ENCODE peak calls at places on chromosomes 13 and 19, in eight cellular contexts. R is HAP-1, U is SK-N-SH, E is aorta, T is body of pancreas, X is mucosa of descending colon, I is small intestine, P is transverse colon. C is an unnamed sample. For H3K36me3 and H3K9me3, the result is how much of the 10 kb centered on the place peaks cover.

GRCh38 chr19:19643158-19644053 is at the start of gene GMIP:
- DNase-seq in R (peak), U (peak), E (peak), T (peak), X (peak), I (peak), P (peak), C (no peak)

GRCh38 chr13:110485604-110486003 is 75.9 kb downstream of the RAB20 start:
- DNase-seq in R (no peak), U (no peak), E (no peak), T (no peak), X (no peak), I (no peak), P (no peak), C (peak)

GRCh38 chr19:15248648-15249559 is 16.7 kb upstream of the EPHX3 start:
- DNase-seq in R (no peak), U (no peak), E (peak), T (peak), X (peak), I (peak), P (peak), C (no peak)

GRCh38 chr19:46717716-46718143 is 816 bp upstream of the PRKD2 start:
- DNase-seq in R (no peak), U (no peak), E (no peak), T (no peak), X (no peak), I (peak), P (no peak), C (no peak)

GRCh38 chr19:33691736-33692135 is 70.0 kb downstream of the CHST8 start:
- DNase-seq in R (no peak), U (no peak), E (peak), T (no peak), X (no peak), I (no peak), P (no peak), C (no peak)

GRCh38 chr13:45162821-45163220 is 38.0 kb downstream of the KCTD4 start:
- DNase-seq in R (no peak), U (no peak), E (no peak), T (no peak), X (no peak), I (no peak), P (no peak), C (no peak)

GRCh38 chr19:18915639-18916038 is 3.5 kb downstream of the COPE start:
- DNase-seq in R (no peak), U (peak), E (no peak), T (peak), X (peak), I (peak), P (peak), C (no peak)

GRCh38 chr19:45553464-45553863 is 31.1 kb downstream of the OPA3 start:
- DNase-seq in R (no peak), U (no peak), E (no peak), T (peak), X (peak), I (peak), P (peak), C (no peak)

GRCh38 chr19:18765224-18765623 is 25.9 kb downstream of the COMP start:
- DNase-seq in R (no peak), U (no peak), E (no peak), T (peak), X (peak), I (peak), P (peak), C (no peak)

GRCh38 chr19:45509692-45510015 is 2.4 kb downstream of the VASP start:
- DNase-seq in R (no peak), U (no peak), E (no peak), T (no peak), X (no peak), I (no peak), P (no peak), C (no peak)

GRCh38 chr19:28727133-28727834 is 485.7 kb downstream of the UQCRFS1 start:
- DNase-seq in R (no peak), U (peak), E (no peak), T (no peak), X (peak), I (no peak), P (no peak), C (peak)

GRCh38 chr13:42875448-42876269 is 94.3 kb downstream of the FAM216B start:
- DNase-seq in R (peak), U (peak), E (no peak), T (no peak), X (no peak), I (no peak), P (no peak), C (no peak)

GRCh38 chr19:39223703-39224279 is 19.7 kb upstream of the SYCN start:
- DNase-seq in R (peak), U (no peak), E (no peak), T (no peak), X (peak), I (no peak), P (no peak), C (no peak)

GRCh38 chr19:936175-936546 is 10.3 kb downstream of the ARID3A start:
- DNase-seq in R (no peak), U (no peak), E (no peak), T (no peak), X (no peak), I (no peak), P (no peak), C (no peak)

GRCh38 chr19:49422407-49423277 is 599 bp downstream of the PTH2 start:
- DNase-seq in R (peak), U (peak), E (peak), T (peak), X (peak), I (no peak), P (no peak), C (no peak)

GRCh38 chr19:52190679-52191293 is 934 bp downstream of the PPP2R1A start:
- DNase-seq in R (no peak), U (peak), E (peak), T (no peak), X (peak), I (peak), P (peak), C (no peak)

GRCh38 chr13:46666727-46667456 is 113.9 kb downstream of the LRCH1 start:
- DNase-seq in R (no peak), U (no peak), E (no peak), T (no peak), X (no peak), I (no peak), P (no peak), C (peak)

GRCh38 chr13:51957377-51958216 is 53.7 kb downstream of the ATP7B start:
- DNase-seq in R (no peak), U (no peak), E (no peak), T (no peak), X (peak), I (no peak), P (peak), C (no peak)

GRCh38 chr19:5181331-5181730 is 159.3 kb downstream of the PTPRS start:
- DNase-seq in R (no peak), U (no peak), E (no peak), T (no peak), X (no peak), I (no peak), P (no peak), C (no peak)

GRCh38 chr19:15280915-15281683 is 48.9 kb upstream of the EPHX3 start:
- DNase-seq in R (peak), U (peak), E (peak), T (peak), X (peak), I (peak), P (peak), C (no peak)

GRCh38 chr13:98278068-98278619 is 101.1 kb upstream of the RNF113B start:
- DNase-seq in R (no peak), U (no peak), E (no peak), T (no peak), X (no peak), I (no peak), P (no peak), C (no peak)

GRCh38 chr19:50344661-50345318 is 15.6 kb upstream of the KCNC3 start:
- DNase-seq in R (no peak), U (no peak), E (peak), T (no peak), X (no peak), I (no peak), P (no peak), C (no peak)

GRCh38 chr13:74032325-74032724 is 101.9 kb downstream of the KLF12 start:
- DNase-seq in R (no peak), U (no peak), E (no peak), T (no peak), X (no peak), I (no peak), P (no peak), C (no peak)

GRCh38 chr13:45482571-45483173 is 17.9 kb downstream of the COG3 start:
- DNase-seq in R (no peak), U (no peak), E (no peak), T (no peak), X (no peak), I (no peak), P (no peak), C (no peak)

GRCh38 chr13:29706923-29707322 is 111.4 kb upstream of the SLC7A1 start:
- DNase-seq in R (no peak), U (no peak), E (no peak), T (no peak), X (no peak), I (no peak), P (no peak), C (no peak)

GRCh38 chr13:37306778-37307544 is 201.5 kb upstream of the CSNK1A1L start:
- DNase-seq in R (no peak), U (no peak), E (no peak), T (no peak), X (no peak), I (no peak), P (no peak), C (no peak)

GRCh38 chr13:20144141-20144850 is 16.6 kb downstream of the GJA3 start:
- DNase-seq in R (no peak), U (no peak), E (no peak), T (no peak), X (no peak), I (no peak), P (no peak), C (no peak)

GRCh38 chr13:43325636-43326035 is 302.2 kb downstream of the DNAJC15 start:
- DNase-seq in R (no peak), U (no peak), E (no peak), T (no peak), X (no peak), I (no peak), P (no peak), C (no peak)

GRCh38 chr13:35672611-35673010 is 196.1 kb upstream of the MAB21L1 start:
- DNase-seq in R (no peak), U (no peak), E (no peak), T (no peak), X (no peak), I (no peak), P (no peak), C (no peak)

GRCh38 chr13:32135655-32136054 is 104.1 kb downstream of the FRY start:
- DNase-seq in R (no peak), U (no peak), E (no peak), T (no peak), X (no peak), I (no peak), P (no peak), C (no peak)

DNA sequence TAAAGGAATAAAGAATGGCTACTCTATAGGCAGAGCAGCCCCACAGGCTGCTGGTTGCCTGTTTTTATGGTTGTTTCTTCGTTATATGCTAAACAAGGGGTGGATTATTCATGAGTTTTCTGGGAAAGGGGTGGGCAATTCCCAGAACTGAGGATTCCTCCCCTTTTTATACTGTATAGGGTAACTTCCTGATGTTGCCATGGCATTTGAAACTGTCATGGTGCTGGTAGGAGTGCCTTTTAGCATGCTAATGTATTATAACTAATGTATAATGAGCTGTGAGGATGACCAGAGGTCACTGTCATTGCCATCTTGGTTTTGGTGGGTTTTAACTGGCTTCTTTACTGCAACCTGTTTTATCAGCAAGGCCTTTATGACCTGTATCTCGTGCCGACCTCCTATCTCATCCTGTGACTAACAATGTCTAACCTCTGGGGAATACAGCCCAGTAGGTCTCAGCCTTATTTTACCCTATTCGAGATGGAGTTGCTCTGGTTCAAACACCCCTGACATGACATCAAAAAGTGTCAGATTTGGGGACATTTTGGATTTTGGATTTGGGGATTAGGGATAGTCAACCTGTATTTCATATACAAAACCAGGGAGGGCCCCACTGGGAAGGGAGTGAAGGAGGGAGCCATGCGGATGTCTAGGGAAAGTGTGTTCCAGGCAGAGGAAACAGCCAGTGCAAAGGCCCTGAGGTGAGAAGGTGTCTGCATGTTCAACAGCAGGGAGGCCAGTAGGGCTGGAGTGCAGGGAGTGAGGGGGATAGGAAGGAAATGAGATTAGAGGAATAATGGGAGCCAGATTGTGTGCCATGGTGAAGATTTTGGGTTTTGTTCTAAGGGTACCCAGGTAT is 10.9 kb downstream of the FXYD5 start:
- DNase-seq in R (no peak), U (no peak), E (no peak), T (no peak), X (no peak), I (no peak), P (no peak), C (no peak)
- H3K36me3 ChIP-seq in R (half or more), U (under half), E (under half), T (under half), X (under half), I (under half), P (under half), C (under half)

GRCh38 chr19:44282846-44283245 is 22.0 kb downstream of the ZNF235 start:
- DNase-seq in R (no peak), U (no peak), E (no peak), T (no peak), X (no peak), I (no peak), P (no peak), C (no peak)

GRCh38 chr19:44280916-44281315 is 21.2 kb downstream of the ZNF233 start:
- DNase-seq in R (no peak), U (no peak), E (no peak), T (no peak), X (no peak), I (no peak), P (no peak), C (no peak)

GRCh38 chr19:44277331-44277730 is 17.6 kb downstream of the ZNF233 start:
- DNase-seq in R (no peak), U (no peak), E (no peak), T (no peak), X (no peak), I (no peak), P (no peak), C (no peak)

GRCh38 chr19:44278181-44278690 is 18.6 kb downstream of the ZNF233 start:
- DNase-seq in R (no peak), U (no peak), E (no peak), T (no peak), X (no peak), I (no peak), P (no peak), C (no peak)
- H3K9me3 ChIP-seq in R (under half), U (under half), E (under half), T (under half), X (half or more), I (under half), P (half or more), C (under half)

GRCh38 chr13:94610475-94610874 is 8.8 kb downstream of the GPR180 start:
- DNase-seq in R (no peak), U (no peak), E (no peak), T (no peak), X (no peak), I (no peak), P (no peak), C (no peak)

GRCh38 chr13:94609196-94609595 is 7.5 kb downstream of the GPR180 start:
- DNase-seq in R (no peak), U (no peak), E (no peak), T (no peak), X (no peak), I (no peak), P (no peak), C (no peak)

GRCh38 chr13:94607056-94607455 is 5.4 kb downstream of the GPR180 start:
- DNase-seq in R (no peak), U (no peak), E (no peak), T (no peak), X (no peak), I (no peak), P (no peak), C (no peak)

GRCh38 chr13:94608586-94608985 is 6.9 kb downstream of the GPR180 start:
- DNase-seq in R (no peak), U (no peak), E (no peak), T (no peak), X (no peak), I (no peak), P (no peak), C (no peak)

DNA sequence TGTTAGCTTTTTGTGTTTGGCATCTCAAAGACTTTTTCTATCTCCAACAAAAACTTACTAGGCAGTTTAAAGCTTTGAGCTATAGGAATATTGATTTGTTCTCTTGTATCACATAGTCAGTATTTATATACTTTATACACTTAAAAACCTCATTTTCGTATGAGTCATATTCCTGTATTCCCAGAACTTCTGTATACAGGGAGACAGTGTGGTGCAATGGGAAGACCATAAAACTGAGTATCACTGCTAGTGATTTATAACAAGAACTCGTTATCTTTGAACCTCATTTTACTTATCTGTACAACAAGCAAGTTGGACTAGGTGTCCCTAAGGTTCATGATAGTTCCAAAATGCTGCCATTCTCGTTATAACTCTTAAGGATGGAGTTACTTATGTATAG is 6.3 kb downstream of the GPR180 start:
- DNase-seq in R (no peak), U (no peak), E (no peak), T (no peak), X (no peak), I (peak), P (no peak), C (no peak)
- H3K36me3 ChIP-seq in R (under half), U (half or more), E (under half), T (under half), X (under half), I (under half), P (under half), C (under half)

GRCh38 chr19:22502766-22503165 is 80.6 kb upstream of the ZNF98 start:
- DNase-seq in R (no peak), U (no peak), E (no peak), T (no peak), X (no peak), I (no peak), P (no peak), C (no peak)

DNA sequence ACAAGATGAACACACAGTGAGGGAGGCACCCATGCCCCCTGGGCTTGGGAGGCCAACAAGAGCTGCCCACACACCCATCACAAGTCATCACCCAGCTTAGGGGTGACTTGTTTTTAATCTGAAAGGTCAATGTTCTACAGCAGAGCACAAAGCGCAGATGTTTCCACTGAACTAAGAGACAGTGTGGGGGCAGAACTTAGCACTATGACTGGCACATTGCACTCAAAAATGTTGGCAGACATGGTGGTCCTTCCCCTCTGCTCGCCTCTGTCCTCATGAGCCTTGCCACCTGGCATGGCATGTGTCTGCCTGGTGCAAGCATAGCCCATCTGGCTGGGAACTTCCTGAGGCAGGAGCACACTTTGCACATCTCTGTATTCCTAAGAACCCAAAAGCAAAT is 81.4 kb upstream of the ZNF98 start:
- DNase-seq in R (no peak), U (no peak), E (no peak), T (no peak), X (no peak), I (no peak), P (no peak), C (no peak)
- H3K9me3 ChIP-seq in R (under half), U (under half), E (under half), T (under half), X (half or more), I (under half), P (under half), C (under half)

DNA sequence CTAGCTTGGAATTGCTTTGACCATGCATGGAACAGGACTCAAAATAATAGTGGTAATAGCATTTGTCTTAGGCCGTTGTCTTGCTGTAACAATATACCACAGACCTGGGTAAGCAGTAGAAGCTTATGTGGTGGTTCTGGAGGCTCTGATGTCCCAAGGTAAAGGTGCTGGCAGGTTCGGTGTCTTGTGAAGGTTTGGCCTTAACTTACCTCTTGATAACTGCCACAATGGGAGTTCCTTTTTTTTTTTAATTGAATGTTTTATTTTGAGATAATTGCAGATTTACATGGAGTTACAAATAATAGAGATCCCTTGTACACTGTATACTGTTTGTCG is 5.8 kb downstream of the RPL21 start:
- DNase-seq in R (no peak), U (no peak), E (no peak), T (no peak), X (no peak), I (no peak), P (no peak), C (no peak)
- H3K36me3 ChIP-seq in R (half or more), U (half or more), E (under half), T (under half), X (under half), I (under half), P (under half), C (under half)

GRCh38 chr19:11680689-11681302 is 58.0 kb downstream of the ZNF823 start:
- DNase-seq in R (no peak), U (no peak), E (no peak), T (no peak), X (no peak), I (no peak), P (no peak), C (no peak)
- H3K9me3 ChIP-seq in R (under half), U (under half), E (under half), T (under half), X (half or more), I (under half), P (under half), C (under half)

DNA sequence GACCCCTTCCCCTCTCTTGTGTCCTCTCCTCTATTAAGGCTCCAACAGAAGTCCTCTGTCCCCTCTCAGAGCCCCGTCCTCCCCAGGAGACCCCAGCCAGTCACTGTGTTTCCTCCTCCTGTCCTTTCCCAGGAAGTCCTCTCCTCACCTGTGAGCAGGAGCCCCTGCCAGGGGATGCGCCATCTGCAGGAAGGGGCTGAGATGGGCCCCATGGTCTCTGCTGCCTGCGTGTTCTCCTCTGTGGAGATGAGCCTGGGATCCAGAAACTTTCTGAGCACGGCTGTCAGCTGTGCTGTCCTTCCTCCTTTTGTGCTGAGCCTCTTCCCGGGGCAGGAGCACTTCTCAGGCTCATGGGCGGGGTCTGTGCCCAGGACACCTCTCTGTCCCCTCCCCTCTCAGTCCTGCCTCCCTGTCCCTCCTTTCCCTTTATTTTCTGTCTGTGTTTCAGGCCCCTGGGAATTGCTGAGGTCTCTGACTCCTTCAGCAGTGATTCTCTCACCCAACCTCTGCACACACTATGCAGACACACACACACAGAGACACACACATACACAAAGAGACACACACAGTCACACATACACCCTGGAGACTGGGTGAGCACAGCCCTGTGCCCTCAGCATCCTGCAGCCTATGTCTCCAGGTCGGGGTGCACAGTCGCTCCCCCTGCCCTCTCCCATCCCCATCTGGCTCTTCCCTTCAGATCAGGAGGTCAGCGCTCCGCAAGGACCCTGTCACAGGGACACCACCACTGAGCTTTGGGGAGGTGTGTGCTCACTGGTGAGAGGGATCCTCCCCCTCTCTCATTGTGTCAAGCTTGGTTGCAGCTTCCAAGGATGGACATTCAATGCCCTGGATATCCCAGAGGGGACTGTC is at the start of gene CEACAM8:
- DNase-seq in R (no peak), U (no peak), E (no peak), T (no peak), X (no peak), I (no peak), P (no peak), C (no peak)
- H3K36me3 ChIP-seq in R (under half), U (under half), E (under half), T (under half), X (under half), I (under half), P (under half), C (under half)

C was measured in iPS DF 6.9.